ENCODE peak calls at places on chromosomes 2 and 18, in four cellular contexts. One of them, this sample, is unnamed.
A peak's percentile ranks its signal among the peaks of the same experiment; 100 is the strongest.

GRCh38 chr2:170843656-170844055 is 27.0 kb downstream of the GAD1 start:
- DNase-seq in HepG2: no peak
- DNase-seq in GM12878: no peak
- DNase-seq in SK-N-SH: no peak
- DNase-seq in this sample: no peak

GRCh38 chr2:117615106-117615505 is 199.4 kb upstream of the DDX18 start:
- DNase-seq in HepG2: no peak
- DNase-seq in GM12878: no peak
- DNase-seq in SK-N-SH: no peak
- DNase-seq in this sample: no peak

GRCh38 chr2:238897911-238898311 is 50.0 kb downstream of the TWIST2 start:
- DNase-seq in HepG2: no peak
- DNase-seq in GM12878: no peak
- DNase-seq in SK-N-SH: no peak
- DNase-seq in this sample: no peak

GRCh38 chr2:135337066-135337465 is 194.0 kb downstream of the ZRANB3 start:
- DNase-seq in HepG2: no peak
- DNase-seq in GM12878: no peak
- DNase-seq in SK-N-SH: no peak
- DNase-seq in this sample: no peak

GRCh38 chr2:200782243-200782642 is 29.5 kb upstream of the BZW1 start:
- DNase-seq in HepG2: no peak
- DNase-seq in GM12878: no peak
- DNase-seq in SK-N-SH: no peak
- DNase-seq in this sample: no peak

GRCh38 chr18:43571078-43571689 is 293.9 kb upstream of the SYT4 start:
- DNase-seq in HepG2: peak; percentile 27
- DNase-seq in GM12878: no peak
- DNase-seq in SK-N-SH: peak; percentile 40
- DNase-seq in this sample: peak; percentile 17

GRCh38 chr2:127465258-127465657 is 47.0 kb downstream of the PROC start:
- DNase-seq in HepG2: no peak
- DNase-seq in GM12878: no peak
- DNase-seq in SK-N-SH: no peak
- DNase-seq in this sample: peak; percentile 16

GRCh38 chr2:235605306-235605998 is 111.6 kb downstream of the AGAP1 start:
- DNase-seq in HepG2: no peak
- DNase-seq in GM12878: no peak
- DNase-seq in SK-N-SH: peak; percentile 89
- DNase-seq in this sample: no peak

GRCh38 chr2:177598321-177598922 is 205.8 kb downstream of the AGPS start:
- DNase-seq in HepG2: no peak
- DNase-seq in GM12878: no peak
- DNase-seq in SK-N-SH: peak; percentile 35
- DNase-seq in this sample: no peak

GRCh38 chr2:46812381-46813024 is 103.1 kb downstream of the MCFD2 start:
- DNase-seq in HepG2: no peak
- DNase-seq in GM12878: no peak
- DNase-seq in SK-N-SH: peak; percentile 50
- DNase-seq in this sample: no peak

GRCh38 chr18:48842259-48843061 is 108.3 kb downstream of the SMAD7 start:
- DNase-seq in HepG2: no peak
- DNase-seq in GM12878: no peak
- DNase-seq in SK-N-SH: no peak
- DNase-seq in this sample: peak; percentile 22

GRCh38 chr2:218270721-218271486 is 585 bp downstream of the PNKD start:
- DNase-seq in HepG2: no peak
- DNase-seq in GM12878: no peak
- DNase-seq in SK-N-SH: no peak
- DNase-seq in this sample: no peak

GRCh38 chr2:86284401-86284841 is 53.0 kb downstream of the REEP1 start:
- DNase-seq in HepG2: no peak
- DNase-seq in GM12878: no peak
- DNase-seq in SK-N-SH: no peak
- DNase-seq in this sample: no peak

GRCh38 chr2:168787098-168787781 is 15.2 kb upstream of the NOSTRIN start:
- DNase-seq in HepG2: no peak
- DNase-seq in GM12878: no peak
- DNase-seq in SK-N-SH: no peak
- DNase-seq in this sample: no peak

GRCh38 chr2:38076710-38077430 is 919 bp upstream of the CYP1B1 start:
- DNase-seq in HepG2: no peak
- DNase-seq in GM12878: no peak
- DNase-seq in SK-N-SH: peak; percentile 98
- DNase-seq in this sample: peak; percentile 20

GRCh38 chr2:37623971-37624897 is 47.2 kb downstream of the CDC42EP3 start:
- DNase-seq in HepG2: no peak
- DNase-seq in GM12878: peak; percentile 93
- DNase-seq in SK-N-SH: no peak
- DNase-seq in this sample: no peak

GRCh38 chr2:160228141-160228963 is 28.3 kb upstream of the ITGB6 start:
- DNase-seq in HepG2: no peak
- DNase-seq in GM12878: no peak
- DNase-seq in SK-N-SH: no peak
- DNase-seq in this sample: no peak

GRCh38 chr2:25169073-25169470 is 692 bp upstream of the POMC start:
- DNase-seq in HepG2: no peak
- DNase-seq in GM12878: no peak
- DNase-seq in SK-N-SH: peak; percentile 41
- DNase-seq in this sample: no peak

GRCh38 chr2:112108238-112108832 is 29.9 kb upstream of the FBLN7 start:
- DNase-seq in HepG2: no peak
- DNase-seq in GM12878: no peak
- DNase-seq in SK-N-SH: no peak
- DNase-seq in this sample: peak; percentile 52

GRCh38 chr18:12282436-12283039 is 25.5 kb upstream of the TUBB6 start:
- DNase-seq in HepG2: peak; percentile 27
- DNase-seq in GM12878: no peak
- DNase-seq in SK-N-SH: no peak
- DNase-seq in this sample: no peak

GRCh38 chr2:30691948-30692828 is 115.1 kb downstream of the CAPN13 start:
- DNase-seq in HepG2: no peak
- DNase-seq in GM12878: no peak
- DNase-seq in SK-N-SH: no peak
- DNase-seq in this sample: no peak

GRCh38 chr18:58402951-58403702 is 225.8 kb downstream of the ALPK2 start:
- DNase-seq in HepG2: peak; percentile 65
- DNase-seq in GM12878: no peak
- DNase-seq in SK-N-SH: no peak
- DNase-seq in this sample: no peak

GRCh38 chr2:202382684-202383083 is 6.6 kb downstream of the BMPR2 start:
- DNase-seq in HepG2: no peak
- DNase-seq in GM12878: no peak
- DNase-seq in SK-N-SH: no peak
- DNase-seq in this sample: no peak

GRCh38 chr2:233462826-233463470 is 103.6 kb downstream of the USP40 start:
- DNase-seq in HepG2: no peak
- DNase-seq in GM12878: no peak
- DNase-seq in SK-N-SH: no peak
- DNase-seq in this sample: no peak

GRCh38 chr18:21741511-21742322 is 1.1 kb downstream of the MIB1 start:
- DNase-seq in HepG2: no peak
- DNase-seq in GM12878: no peak
- DNase-seq in SK-N-SH: peak; percentile 63
- DNase-seq in this sample: no peak

GRCh38 chr2:190267302-190267701 is 52.3 kb downstream of the HIBCH start:
- DNase-seq in HepG2: peak; percentile 7
- DNase-seq in GM12878: no peak
- DNase-seq in SK-N-SH: no peak
- DNase-seq in this sample: no peak

GRCh38 chr2:73020657-73021370 is 50.7 kb downstream of the SFXN5 start:
- DNase-seq in HepG2: peak; percentile 97
- DNase-seq in GM12878: no peak
- DNase-seq in SK-N-SH: peak; percentile 46
- DNase-seq in this sample: no peak

GRCh38 chr2:235506291-235506996 is 12.6 kb downstream of the AGAP1 start:
- DNase-seq in HepG2: no peak
- DNase-seq in GM12878: no peak
- DNase-seq in SK-N-SH: no peak
- DNase-seq in this sample: no peak

GRCh38 chr2:113117594-113118262 is 9.7 kb upstream of the IL1RN start:
- DNase-seq in HepG2: no peak
- DNase-seq in GM12878: no peak
- DNase-seq in SK-N-SH: no peak
- DNase-seq in this sample: peak; percentile 21

GRCh38 chr2:160491922-160492371 is 1.7 kb downstream of the RBMS1 start:
- DNase-seq in HepG2: peak; percentile 57
- DNase-seq in GM12878: no peak
- DNase-seq in SK-N-SH: no peak
- DNase-seq in this sample: no peak

GRCh38 chr2:180219471-180219870 is 212.4 kb upstream of the CWC22 start:
- DNase-seq in HepG2: no peak
- DNase-seq in GM12878: no peak
- DNase-seq in SK-N-SH: no peak
- DNase-seq in this sample: no peak

GRCh38 chr2:168559187-168559586 is 103.1 kb downstream of the CERS6 start:
- DNase-seq in HepG2: no peak
- DNase-seq in GM12878: no peak
- DNase-seq in SK-N-SH: no peak
- DNase-seq in this sample: no peak

GRCh38 chr2:240930631-240931318 is 24.6 kb downstream of the CROCC2 start:
- DNase-seq in HepG2: no peak
- DNase-seq in GM12878: no peak
- DNase-seq in SK-N-SH: peak; percentile 29
- DNase-seq in this sample: no peak

GRCh38 chr2:47309472-47309951 is 93.4 kb upstream of the MSH2 start:
- DNase-seq in HepG2: peak; percentile 74
- DNase-seq in GM12878: no peak
- DNase-seq in SK-N-SH: no peak
- DNase-seq in this sample: no peak

GRCh38 chr2:3827673-3828575 is 124.5 kb downstream of the DCDC2C start:
- DNase-seq in HepG2: no peak
- DNase-seq in GM12878: no peak
- DNase-seq in SK-N-SH: peak; percentile 56
- DNase-seq in this sample: peak; percentile 22

GRCh38 chr2:98869272-98869641 is 66.8 kb downstream of the CRACDL start:
- DNase-seq in HepG2: peak; percentile 20
- DNase-seq in GM12878: no peak
- DNase-seq in SK-N-SH: no peak
- DNase-seq in this sample: no peak
- TF ChIP-seq RFX5 in HepG2: no peak
- TF ChIP-seq RFX5 in GM12878: no peak
- TF ChIP-seq RFX5 in SK-N-SH: no peak
- TF ChIP-seq RFX5 in this sample: no peak

GRCh38 chr18:3447035-3447894 is 2.7 kb upstream of the TGIF1 start:
- DNase-seq in HepG2: no peak
- DNase-seq in GM12878: no peak
- DNase-seq in SK-N-SH: peak; percentile 12
- DNase-seq in this sample: peak; percentile 68
- TF ChIP-seq NFIC in HepG2: no peak
- TF ChIP-seq NFIC in GM12878: no peak
- TF ChIP-seq NFIC in SK-N-SH: no peak
- TF ChIP-seq NFIC in this sample: no peak

DNA sequence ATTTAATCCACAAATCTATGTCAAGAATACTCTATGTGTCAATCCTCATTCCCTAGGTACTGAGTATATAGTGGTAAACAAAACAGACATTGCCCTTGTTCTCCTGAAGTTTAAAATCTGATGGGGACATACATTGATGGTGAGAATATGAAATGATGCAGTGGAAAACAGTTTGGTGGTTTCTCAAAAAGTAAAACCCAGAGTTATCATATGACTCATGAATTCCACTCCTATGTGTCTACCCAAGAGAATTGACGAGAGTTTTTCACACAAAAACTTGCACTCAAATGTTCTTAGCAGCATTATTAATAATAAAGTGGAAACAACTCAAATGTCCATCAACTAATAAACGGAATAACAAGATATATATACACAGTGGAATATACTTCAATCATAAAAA is 586.7 kb downstream of the CCDC85A start:
- DNase-seq in HepG2: no peak
- DNase-seq in GM12878: no peak
- DNase-seq in SK-N-SH: no peak
- DNase-seq in this sample: no peak
- TF ChIP-seq RFX5 in HepG2: no peak
- TF ChIP-seq RFX5 in GM12878: no peak
- TF ChIP-seq RFX5 in SK-N-SH: no peak
- TF ChIP-seq RFX5 in this sample: no peak

GRCh38 chr2:27891063-27891819 is 712 bp downstream of the BABAM2 start:
- DNase-seq in HepG2: peak; percentile 37
- DNase-seq in GM12878: peak; percentile 45
- DNase-seq in SK-N-SH: peak; percentile 88
- DNase-seq in this sample: peak; percentile 81
- TF ChIP-seq NFIC in HepG2: no peak
- TF ChIP-seq NFIC in GM12878: no peak
- TF ChIP-seq NFIC in SK-N-SH: no peak
- TF ChIP-seq NFIC in this sample: no peak

GRCh38 chr2:28656937-28657615 is 94.6 kb upstream of the PPP1CB start:
- DNase-seq in HepG2: peak; percentile 39
- DNase-seq in GM12878: no peak
- DNase-seq in SK-N-SH: no peak
- DNase-seq in this sample: no peak
- TF ChIP-seq RFX5 in HepG2: no peak
- TF ChIP-seq RFX5 in GM12878: no peak
- TF ChIP-seq RFX5 in SK-N-SH: no peak
- TF ChIP-seq RFX5 in this sample: no peak

GRCh38 chr2:5673148-5673860 is 18.9 kb upstream of the SOX11 start:
- DNase-seq in HepG2: no peak
- DNase-seq in GM12878: no peak
- DNase-seq in SK-N-SH: peak; percentile 85
- DNase-seq in this sample: no peak
- TF ChIP-seq NFIC in HepG2: no peak
- TF ChIP-seq NFIC in GM12878: no peak
- TF ChIP-seq NFIC in SK-N-SH: no peak
- TF ChIP-seq NFIC in this sample: no peak

GRCh38 chr2:205775091-205775876 is 93.0 kb downstream of the NRP2 start:
- DNase-seq in HepG2: no peak
- DNase-seq in GM12878: no peak
- DNase-seq in SK-N-SH: peak; percentile 61
- DNase-seq in this sample: no peak
- TF ChIP-seq RFX5 in HepG2: no peak
- TF ChIP-seq RFX5 in GM12878: no peak
- TF ChIP-seq RFX5 in SK-N-SH: peak; percentile 72
- TF ChIP-seq RFX5 in this sample: no peak

DNA sequence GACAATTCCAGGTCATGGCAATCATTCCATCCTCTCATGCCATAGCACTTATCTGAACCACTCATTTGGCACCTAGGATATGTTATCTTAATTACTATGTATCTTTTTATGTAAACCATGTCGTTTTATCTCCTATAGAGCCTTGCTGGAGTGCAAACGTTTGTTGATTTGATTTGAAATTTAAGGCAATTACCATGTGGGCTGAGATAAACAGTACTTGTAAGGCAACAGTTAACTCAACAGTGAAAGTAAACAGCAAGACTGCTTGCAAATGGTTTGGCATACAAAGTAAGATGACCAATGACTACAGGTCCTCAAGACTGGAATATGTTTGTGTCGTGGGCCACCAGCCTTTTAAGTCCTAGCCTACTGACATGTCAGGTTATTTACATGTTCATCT is 133.7 kb upstream of the ZFP36L2 start:
- DNase-seq in HepG2: no peak
- DNase-seq in GM12878: no peak
- DNase-seq in SK-N-SH: no peak
- DNase-seq in this sample: no peak
- TF ChIP-seq NFIC in HepG2: no peak
- TF ChIP-seq NFIC in GM12878: no peak
- TF ChIP-seq NFIC in SK-N-SH: no peak
- TF ChIP-seq NFIC in this sample: no peak

GRCh38 chr2:221836091-221836490 is 264.0 kb upstream of the EPHA4 start:
- DNase-seq in HepG2: no peak
- DNase-seq in GM12878: no peak
- DNase-seq in SK-N-SH: no peak
- DNase-seq in this sample: no peak
- TF ChIP-seq RFX5 in HepG2: no peak
- TF ChIP-seq RFX5 in GM12878: no peak
- TF ChIP-seq RFX5 in SK-N-SH: no peak
- TF ChIP-seq RFX5 in this sample: no peak